ENCODE peak calls at places on chromosomes 1 and 21, in nine cellular contexts. R is A549, K is AG10803, W is HEK293T, D is mesenteric fat pad, N is posterior cingulate gyrus, V is PC-3, T is GM12865, F is neural progenitor cell. Y is an unnamed sample.

GRCh38 chr1:23524716-23525401 is 6.2 kb downstream of the E2F2 start:
- DNase-seq in R (no peak), K (no peak), W (no peak), D (no peak), N (peak), V (peak), T (peak), F (peak), Y (no peak)

GRCh38 chr1:165353731-165354671 is 2.5 kb downstream of the LMX1A start:
- DNase-seq in R (no peak), K (no peak), W (no peak), D (no peak), N (no peak), V (no peak), T (no peak), F (peak), Y (no peak)

GRCh38 chr1:40884055-40884795 is 22.1 kb upstream of the CITED4 start:
- DNase-seq in R (no peak), K (no peak), W (no peak), D (no peak), N (no peak), V (no peak), T (no peak), F (no peak), Y (no peak)

GRCh38 chr21:25506268-25506667 is 101.0 kb downstream of the MRPL39 start:
- DNase-seq in R (no peak), K (no peak), W (no peak), D (no peak), N (no peak), V (no peak), T (no peak), F (no peak), Y (no peak)

GRCh38 chr1:165592945-165593823 is 37.9 kb upstream of the MGST3 start:
- DNase-seq in R (peak), K (peak), W (peak), D (no peak), N (peak), V (peak), T (peak), F (peak), Y (peak)

GRCh38 chr1:233269656-233270055 is 25.9 kb downstream of the PCNX2 start:
- DNase-seq in R (no peak), K (peak), W (no peak), D (no peak), N (no peak), V (no peak), T (no peak), F (no peak), Y (peak)

GRCh38 chr21:45516071-45516670 is 26.1 kb downstream of the SLC19A1 start:
- DNase-seq in R (no peak), K (no peak), W (no peak), D (no peak), N (peak), V (no peak), T (no peak), F (no peak), Y (no peak)

GRCh38 chr1:212699839-212700596 is at the start of gene BATF3:
- DNase-seq in R (peak), K (peak), W (no peak), D (peak), N (peak), V (no peak), T (peak), F (peak), Y (peak)

GRCh38 chr1:187958207-187958606 is 1129.5 kb downstream of the PLA2G4A start:
- DNase-seq in R (no peak), K (no peak), W (no peak), D (no peak), N (no peak), V (no peak), T (no peak), F (no peak), Y (no peak)

GRCh38 chr21:37176716-37177115 is 90.4 kb downstream of the VPS26C start:
- DNase-seq in R (no peak), K (no peak), W (no peak), D (no peak), N (no peak), V (peak), T (no peak), F (no peak), Y (no peak)

GRCh38 chr1:25022361-25023189 is 92.5 kb upstream of the RUNX3 start:
- DNase-seq in R (peak), K (peak), W (no peak), D (no peak), N (peak), V (peak), T (peak), F (no peak), Y (peak)

GRCh38 chr1:93716974-93717373 is 35.3 kb upstream of the BCAR3 start:
- DNase-seq in R (peak), K (no peak), W (no peak), D (no peak), N (no peak), V (peak), T (peak), F (no peak), Y (no peak)

GRCh38 chr1:92752719-92753118 is 32.2 kb downstream of the EVI5 start:
- DNase-seq in R (no peak), K (no peak), W (no peak), D (no peak), N (no peak), V (peak), T (no peak), F (no peak), Y (no peak)

GRCh38 chr1:111747282-111747734 is 8.1 kb upstream of the INKA2 start:
- DNase-seq in R (peak), K (peak), W (peak), D (no peak), N (no peak), V (peak), T (peak), F (peak), Y (no peak)

GRCh38 chr21:35827004-35827403 is 233.3 kb downstream of the SETD4 start:
- DNase-seq in R (no peak), K (no peak), W (no peak), D (no peak), N (no peak), V (peak), T (no peak), F (no peak), Y (no peak)

GRCh38 chr1:158020877-158021630 is 27.6 kb downstream of the KIRREL1 start:
- DNase-seq in R (no peak), K (peak), W (no peak), D (no peak), N (no peak), V (no peak), T (no peak), F (no peak), Y (no peak)

GRCh38 chr1:242440757-242441156 is 83.7 kb downstream of the PLD5 start:
- DNase-seq in R (no peak), K (no peak), W (no peak), D (no peak), N (no peak), V (no peak), T (no peak), F (no peak), Y (no peak)

GRCh38 chr1:179883739-179884138 is 1.7 kb downstream of the TOR1AIP1 start:
- DNase-seq in R (no peak), K (no peak), W (peak), D (no peak), N (no peak), V (peak), T (peak), F (peak), Y (no peak)

GRCh38 chr1:111904478-111905218 is 84.8 kb downstream of the KCND3 start:
- DNase-seq in R (no peak), K (peak), W (no peak), D (no peak), N (peak), V (no peak), T (peak), F (peak), Y (peak)

GRCh38 chr1:225813250-225813964 is 3.5 kb downstream of the EPHX1 start:
- DNase-seq in R (peak), K (peak), W (peak), D (peak), N (no peak), V (peak), T (no peak), F (peak), Y (no peak)

GRCh38 chr21:36203603-36203889 is 46.9 kb downstream of the DOP1B start:
- DNase-seq in R (peak), K (peak), W (no peak), D (no peak), N (no peak), V (peak), T (peak), F (no peak), Y (peak)

GRCh38 chr1:162251102-162251501 is 125.6 kb downstream of the SPATA46 start:
- DNase-seq in R (no peak), K (no peak), W (no peak), D (no peak), N (no peak), V (peak), T (no peak), F (no peak), Y (no peak)

GRCh38 chr1:99348375-99349132 is 84.3 kb downstream of the PLPPR4 start:
- DNase-seq in R (no peak), K (peak), W (no peak), D (no peak), N (no peak), V (no peak), T (no peak), F (no peak), Y (no peak)

GRCh38 chr1:234582626-234583354 is 27.2 kb downstream of the IRF2BP2 start:
- DNase-seq in R (no peak), K (no peak), W (no peak), D (no peak), N (no peak), V (no peak), T (no peak), F (no peak), Y (no peak)

GRCh38 chr21:41656946-41657525 is 109.8 kb downstream of the RIPK4 start:
- DNase-seq in R (no peak), K (no peak), W (no peak), D (peak), N (peak), V (peak), T (no peak), F (no peak), Y (no peak)

GRCh38 chr1:2916706-2917105 is 104.6 kb upstream of the ACTRT2 start:
- DNase-seq in R (no peak), K (no peak), W (no peak), D (no peak), N (no peak), V (no peak), T (no peak), F (no peak), Y (no peak)

GRCh38 chr1:232127190-232127589 is 500.6 kb downstream of the DISC1 start:
- DNase-seq in R (peak), K (peak), W (no peak), D (no peak), N (no peak), V (peak), T (no peak), F (no peak), Y (no peak)

GRCh38 chr1:40743860-40744259 is 39.7 kb upstream of the KCNQ4 start:
- DNase-seq in R (no peak), K (no peak), W (no peak), D (no peak), N (no peak), V (no peak), T (no peak), F (no peak), Y (no peak)

GRCh38 chr1:231124746-231125145 is 37.1 kb upstream of the TRIM67 start:
- DNase-seq in R (no peak), K (no peak), W (no peak), D (no peak), N (no peak), V (no peak), T (no peak), F (peak), Y (no peak)

GRCh38 chr1:193212637-193213036 is 26.2 kb upstream of the B3GALT2 start:
- DNase-seq in R (no peak), K (no peak), W (no peak), D (no peak), N (no peak), V (no peak), T (no peak), F (no peak), Y (peak)

GRCh38 chr1:158830904-158831507 is at the start of gene MNDA:
- DNase-seq in R (no peak), K (no peak), W (no peak), D (no peak), N (no peak), V (no peak), T (peak), F (no peak), Y (no peak)

GRCh38 chr21:31316488-31317169 is 27.4 kb downstream of the TIAM1 start:
- DNase-seq in R (no peak), K (no peak), W (no peak), D (no peak), N (no peak), V (peak), T (no peak), F (no peak), Y (no peak)

Y was measured in head of caudate nucleus.